ENCODE peak calls at places on chromosome X, in five cellular contexts. U is T-helper 2 cell; B is MM.1S; A is stimulated activated CD4-positive, alpha-beta T cell treated with anti-CD3 and anti-CD28 coated beads, Interleukin-4, amount 100 ng/mL, for 24 hours; Q is NCI-H1105. Y is an unnamed sample.

GRCh38 chrX:10011261-10011931 is 44.2 kb downstream of the CLDN34 start:
- DNase-seq in Q (no peak), U (no peak), B (no peak), A (peak), Y (peak)

GRCh38 chrX:24149346-24150050 is at the start of gene ZFX:
- DNase-seq in Q (peak), U (peak), A (peak), B (peak), Y (peak)

GRCh38 chrX:39874202-39874816 is 223.4 kb downstream of the BCOR start:
- DNase-seq in B (no peak), A (peak), U (no peak), Q (no peak), Y (peak)

GRCh38 chrX:9644335-9644734 is 121.3 kb downstream of the GPR143 start:
- DNase-seq in U (peak), A (peak), B (no peak), Q (no peak), Y (peak)

GRCh38 chrX:2442694-2443093 is 58.1 kb downstream of the DHRSX start:
- DNase-seq in A (no peak), Q (no peak), U (no peak), B (no peak), Y (no peak)

GRCh38 chrX:1925053-1925481 is 310.2 kb downstream of the ASMT start:
- DNase-seq in U (no peak), B (no peak), A (no peak), Q (no peak), Y (peak)

GRCh38 chrX:11670316-11670715 is 4.6 kb upstream of the ARHGAP6 start:
- DNase-seq in A (no peak), U (no peak), Q (no peak), B (no peak), Y (no peak)

GRCh38 chrX:9862953-9863352 is 76.7 kb downstream of the SHROOM2 start:
- DNase-seq in A (no peak), U (no peak), Q (no peak), B (no peak), Y (no peak)

GRCh38 chrX:28880136-28880535 is 292.9 kb downstream of the IL1RAPL1 start:
- DNase-seq in U (no peak), Q (no peak), B (no peak), A (no peak), Y (no peak)

GRCh38 chrX:151754042-151754419 is 19.5 kb downstream of the CNGA2 start:
- DNase-seq in A (no peak), U (no peak), Q (peak), B (no peak), Y (peak)

GRCh38 chrX:46991664-46992063 is 79.4 kb downstream of the JADE3 start:
- DNase-seq in A (no peak), Q (no peak), B (no peak), U (no peak), Y (no peak)

GRCh38 chrX:46840946-46841740 is 4.3 kb downstream of the RP2 start:
- DNase-seq in B (no peak), A (no peak), Q (peak), U (no peak), Y (peak)

GRCh38 chrX:75522565-75523411 is at the start of gene ZDHHC15:
- DNase-seq in A (peak), Q (peak), U (peak), B (no peak), Y (peak)

GRCh38 chrX:139429913-139430312 is 100.6 kb upstream of the F9 start:
- DNase-seq in Q (no peak), A (no peak), B (no peak), U (no peak), Y (no peak)

GRCh38 chrX:37302569-37302968 is 46.6 kb upstream of the PRRG1 start:
- DNase-seq in U (no peak), A (no peak), B (no peak), Q (no peak), Y (peak)

GRCh38 chrX:153727108-153727931 is 2.7 kb downstream of the ABCD1 start:
- DNase-seq in U (no peak), A (no peak), B (no peak), Q (peak), Y (no peak)

GRCh38 chrX:106619797-106620196 is 8.0 kb downstream of the RADX start:
- DNase-seq in Q (no peak), A (no peak), B (no peak), U (no peak), Y (peak)

GRCh38 chrX:3345281-3346081 is 971 bp downstream of the MXRA5 start:
- DNase-seq in U (no peak), B (no peak), Q (no peak), A (no peak), Y (peak)

GRCh38 chrX:17930850-17931249 is 69.8 kb upstream of the RAI2 start:
- DNase-seq in B (no peak), Q (no peak), A (no peak), U (no peak), Y (no peak)

GRCh38 chrX:916235-916609 is 285.6 kb downstream of the SHOX start:
- DNase-seq in U (no peak), Q (no peak), B (no peak), A (no peak), Y (peak)

GRCh38 chrX:47743504-47743903 is 84.5 kb upstream of the UXT start:
- DNase-seq in B (no peak), U (no peak), A (no peak), Q (no peak), Y (peak)

GRCh38 chrX:49959602-49960001 is 37.2 kb downstream of the CLCN5 start:
- DNase-seq in B (no peak), Q (no peak), U (no peak), A (no peak), Y (no peak)

GRCh38 chrX:119885554-119886428 is 9.9 kb upstream of the AKAP14 start:
- DNase-seq in B (peak), U (no peak), Q (no peak), A (no peak), Y (peak)